ENCODE peak calls at places on chromosomes 3 and 15, in eight cellular contexts. M is spleen, L is prostate gland, V is endothelial cell of umbilical vein, A is H1, B is transverse colon, P is esophagus muscularis mucosa, Y is Panc1. Z is an unnamed sample.

GRCh38 chr15:87599616-87600015 is 656.9 kb downstream of the NTRK3 start:
- DNase-seq in V (no peak), L (no peak), Y (no peak), P (no peak), M (no peak), A (no peak), B (no peak), Z (no peak)

GRCh38 chr3:177150970-177151627 is 46.2 kb downstream of the TBL1XR1 start:
- DNase-seq in V (peak; percentile 76), A (no peak), B (no peak), Y (peak; percentile 58), L (no peak), M (no peak), P (no peak), Z (no peak)

GRCh38 chr3:79367803-79368202 is 400.0 kb downstream of the ROBO1 start:
- DNase-seq in Y (no peak), L (no peak), A (no peak), P (no peak), M (no peak), V (no peak), B (no peak), Z (no peak)

GRCh38 chr15:44215594-44215993 is 20.5 kb upstream of the FRMD5 start:
- DNase-seq in P (no peak), V (peak; percentile 61), A (no peak), L (no peak), M (no peak), B (no peak), Y (peak; percentile 64), Z (no peak)

GRCh38 chr15:55628369-55628730 is 40.2 kb upstream of the PYGO1 start:
- DNase-seq in Y (no peak), L (no peak), M (no peak), B (no peak), A (no peak), V (no peak), P (no peak), Z (no peak)

GRCh38 chr15:75347222-75348033 is 589 bp downstream of the NEIL1 start:
- DNase-seq in Y (no peak), V (peak; percentile 20), L (peak; percentile 61), P (no peak), B (peak; percentile 79), A (peak; percentile 87), M (peak; percentile 94), Z (no peak)

GRCh38 chr15:33026614-33027013 is 167.9 kb downstream of the FMN1 start:
- DNase-seq in V (no peak), M (no peak), A (no peak), B (no peak), L (peak; percentile 38), P (no peak), Y (no peak), Z (no peak)

GRCh38 chr3:25781758-25782594 is 1.3 kb downstream of the NGLY1 start:
- DNase-seq in B (no peak), P (no peak), M (no peak), Y (no peak), V (no peak), L (no peak), A (no peak), Z (no peak)

GRCh38 chr3:143414571-143415253 is 295.1 kb downstream of the CHST2 start:
- DNase-seq in V (no peak), A (no peak), P (no peak), L (no peak), M (no peak), B (no peak), Y (no peak), Z (no peak)

GRCh38 chr3:172519241-172519640 is 4.0 kb downstream of the TNFSF10 start:
- DNase-seq in L (no peak), Y (no peak), M (no peak), A (no peak), V (no peak), P (no peak), B (no peak), Z (no peak)

GRCh38 chr15:42108189-42108588 is 13.8 kb upstream of the PLA2G4D start:
- DNase-seq in V (no peak), L (no peak), A (no peak), P (no peak), B (no peak), M (no peak), Y (no peak), Z (no peak)

GRCh38 chr3:38140326-38141172 is 2.1 kb downstream of the MYD88 start:
- DNase-seq in P (no peak), A (peak; percentile 39), L (no peak), B (no peak), M (no peak), V (no peak), Y (no peak), Z (peak; percentile 81)

GRCh38 chr3:100073555-100074307 is 40.6 kb downstream of the FILIP1L start:
- DNase-seq in P (no peak), M (no peak), A (no peak), V (no peak), Y (no peak), L (no peak), B (peak; percentile 26), Z (no peak)

GRCh38 chr3:73600293-73600938 is 24.3 kb downstream of the PDZRN3 start:
- DNase-seq in A (no peak), M (no peak), Y (no peak), L (no peak), P (no peak), B (no peak), V (no peak), Z (no peak)

GRCh38 chr3:144415492-144415891 is 443.9 kb downstream of the DIPK2A start:
- DNase-seq in Y (no peak), A (no peak), V (no peak), M (no peak), P (no peak), B (no peak), L (no peak), Z (no peak)

GRCh38 chr3:197135212-197135611 is 105.6 kb upstream of the MELTF start:
- DNase-seq in M (no peak), V (peak; percentile 29), A (no peak), P (no peak), Y (no peak), B (no peak), L (no peak), Z (no peak)

GRCh38 chr3:191136347-191136746 is 62.7 kb upstream of the OSTN start:
- DNase-seq in Y (no peak), L (no peak), V (peak; percentile 63), A (no peak), B (no peak), P (no peak), M (no peak), Z (no peak)

GRCh38 chr15:74294010-74294409 is 57.9 kb downstream of the CCDC33 start:
- DNase-seq in M (no peak), Y (no peak), V (no peak), B (no peak), P (no peak), A (no peak), L (no peak), Z (no peak)

GRCh38 chr3:129656659-129657247 is 50.3 kb upstream of the PLXND1 start:
- DNase-seq in A (no peak), B (no peak), L (no peak), P (no peak), Y (no peak), M (no peak), V (peak; percentile 48), Z (no peak)

GRCh38 chr3:131402391-131403039 is 20.9 kb downstream of the NUDT16 start:
- DNase-seq in M (no peak), V (peak; percentile 87), L (no peak), B (no peak), A (no peak), Y (no peak), P (no peak), Z (no peak)

DNA sequence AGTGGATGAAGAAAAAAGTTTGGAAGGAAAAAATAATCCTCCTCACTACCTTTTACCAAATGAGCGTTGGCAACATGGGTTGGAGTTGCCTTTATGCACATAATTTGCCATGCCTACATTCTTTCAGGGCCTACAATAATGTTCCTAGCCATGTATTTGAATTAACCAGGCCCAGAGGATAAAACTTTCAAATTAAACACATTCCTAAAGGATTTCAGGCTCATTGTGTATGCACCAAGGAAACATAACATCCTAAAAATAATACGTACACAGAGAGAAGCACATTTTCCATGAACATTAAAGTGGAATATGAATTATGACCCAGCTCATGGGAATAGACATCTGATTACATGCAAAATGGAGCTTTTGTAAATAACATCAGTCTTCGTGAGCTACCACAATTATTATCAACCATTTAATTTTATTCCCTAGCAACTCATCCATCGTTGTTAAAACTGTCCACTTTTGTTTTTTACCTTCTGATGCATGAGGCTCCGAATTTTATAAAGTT is 203.3 kb downstream of the RORA start:
- DNase-seq in A (no peak), M (no peak), L (no peak), Y (no peak), P (no peak), B (no peak), V (no peak), Z (no peak)
- TF ChIP-seq POLR2AphosphoS5 in A (no peak), M (no peak), L (no peak), Y (no peak), P (no peak), B (no peak), V (no peak), Z (no peak)

GRCh38 chr15:70517194-70517590 is 246.2 kb downstream of the UACA start:
- DNase-seq in B (no peak), M (peak; percentile 48), A (no peak), L (peak; percentile 36), V (no peak), P (no peak), Y (no peak), Z (no peak)
- H3K27me3 ChIP-seq in B (no peaks in the 10 kb centered on the region), M (no peaks in the 10 kb centered on the region), A (no peaks in the 10 kb centered on the region), L (no peaks in the 10 kb centered on the region), V (peaks cover 13% of the 10 kb centered on the region), P (no peaks in the 10 kb centered on the region), Y (no peaks in the 10 kb centered on the region), Z (no peaks in the 10 kb centered on the region)

GRCh38 chr3:63528325-63529000 is 124.0 kb upstream of the SNTN start:
- DNase-seq in A (no peak), Y (no peak), B (no peak), P (no peak), V (no peak), M (no peak), L (no peak), Z (no peak)
- H3K4me3 ChIP-seq in A (no peak overlapping the region), Y (no peak overlapping the region), B (no peak overlapping the region), P (no peak overlapping the region), V (no peak overlapping the region), M (no peak overlapping the region), L (no peak overlapping the region), Z (no peak overlapping the region)

GRCh38 chr15:88636654-88637053 is 2.2 kb upstream of the ISG20 start:
- DNase-seq in P (no peak), Y (no peak), V (no peak), A (no peak), M (peak; percentile 69), B (no peak), L (no peak), Z (no peak)

GRCh38 chr15:88637841-88638625 is 783 bp upstream of the ISG20 start:
- DNase-seq in A (no peak), B (no peak), Y (no peak), P (no peak), L (no peak), M (peak; percentile 87), V (no peak), Z (no peak)

GRCh38 chr15:88637436-88637835 is 1.4 kb upstream of the ISG20 start:
- DNase-seq in A (no peak), P (no peak), B (no peak), L (no peak), Y (no peak), M (peak; percentile 69), V (no peak), Z (no peak)

GRCh38 chr15:88636039-88636438 is 2.8 kb upstream of the ISG20 start:
- DNase-seq in M (peak; percentile 88), V (no peak), L (peak; percentile 58), P (no peak), Y (no peak), A (peak; percentile 59), B (peak; percentile 56), Z (no peak)

GRCh38 chr15:88638626-88639372 is at the start of gene ISG20:
- DNase-seq in Y (peak; percentile 96), M (peak; percentile 99), B (peak; percentile 96), L (peak; percentile 94), A (peak; percentile 86), V (peak; percentile 99), P (peak; percentile 99), Z (peak; percentile 99)
- TF ChIP-seq POLR2AphosphoS5 in Y (peak; percentile 57), M (peak; percentile 100), B (peak; percentile 91), L (peak; percentile 98), A (peak; percentile 91), V (peak; percentile 92), P (peak; percentile 85), Z (peak; percentile 99)